ENCODE peak calls at places on chromosomes 5 and 9, in five cellular contexts. E, P, V, L and J are unnamed samples.

GRCh38 chr9:87270241-87271234 is 227.1 kb upstream of the DAPK1 start:
- DNase-seq in E (no peak), P (no peak), V (no peak), L (no peak), J (peak)

GRCh38 chr5:163964650-163965049 is 459.2 kb downstream of the MAT2B start:
- DNase-seq in E (no peak), P (no peak), V (no peak), L (no peak), J (no peak)

GRCh38 chr5:80656425-80656824 is 1.6 kb upstream of the DHFR start:
- DNase-seq in E (no peak), P (no peak), V (no peak), L (no peak), J (no peak)

GRCh38 chr5:106019271-106019670 is 1651.5 kb downstream of the EFNA5 start:
- DNase-seq in E (no peak), P (no peak), V (no peak), L (no peak), J (no peak)

GRCh38 chr5:127136908-127137307 is 63.6 kb upstream of the C5orf63 start:
- DNase-seq in E (no peak), P (no peak), V (no peak), L (no peak), J (no peak)

GRCh38 chr9:124755061-124755460 is 16.1 kb downstream of the NR6A1 start:
- DNase-seq in E (no peak), P (no peak), V (no peak), L (no peak), J (no peak)

GRCh38 chr9:34651876-34652602 is at the start of gene IL11RA:
- DNase-seq in E (peak), P (peak), V (peak), L (no peak), J (peak)

GRCh38 chr5:167899490-167899889 is 392.0 kb upstream of the WWC1 start:
- DNase-seq in E (no peak), P (no peak), V (no peak), L (no peak), J (no peak)

GRCh38 chr9:90290716-90291485 is 351.7 kb downstream of the DIRAS2 start:
- DNase-seq in E (no peak), P (no peak), V (no peak), L (no peak), J (no peak)

GRCh38 chr5:133527311-133527710 is 85.0 kb downstream of the FSTL4 start:
- DNase-seq in E (no peak), P (no peak), V (no peak), L (no peak), J (no peak)

DNA sequence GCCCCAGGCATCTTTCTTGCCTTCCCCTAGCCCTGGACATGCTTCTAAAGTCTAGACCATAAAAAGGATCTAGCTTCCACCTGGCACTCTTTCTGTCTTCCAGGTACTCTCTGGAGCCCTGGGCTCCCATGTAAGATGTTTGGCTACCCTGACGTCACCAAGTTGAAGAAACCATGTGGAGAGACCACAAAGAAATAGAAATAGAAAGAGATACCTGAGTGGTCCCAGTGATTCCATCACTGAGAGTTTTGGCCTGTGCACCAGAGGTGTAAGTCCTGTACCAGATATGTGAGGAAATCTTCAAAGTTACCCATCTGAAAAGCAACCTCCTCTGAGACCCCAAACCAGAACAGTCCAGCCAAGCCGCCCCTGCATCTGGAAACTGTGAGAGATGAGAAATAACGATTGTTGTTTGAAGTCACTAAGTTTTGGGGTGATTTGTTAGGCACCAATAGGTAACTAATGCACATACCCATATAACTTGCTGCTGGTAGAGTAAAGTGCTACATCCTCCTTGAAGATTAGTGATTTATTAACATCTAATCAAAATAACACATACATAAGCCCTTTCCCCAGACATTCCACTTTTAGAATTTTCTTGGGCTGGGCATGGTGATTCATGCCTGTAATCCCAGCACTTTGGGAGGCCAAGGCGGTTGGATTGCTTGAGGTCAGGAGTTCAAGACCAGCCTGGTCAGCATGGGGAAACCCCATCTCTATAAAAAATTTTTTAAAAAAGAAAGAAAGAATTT is 85.7 kb upstream of the LHFPL2 start:
- DNase-seq in E (no peak), P (no peak), V (no peak), L (no peak), J (no peak)
- H3K27ac ChIP-seq in E (no peak), P (no peak), V (no peak), L (no peak), J (peak)

DNA sequence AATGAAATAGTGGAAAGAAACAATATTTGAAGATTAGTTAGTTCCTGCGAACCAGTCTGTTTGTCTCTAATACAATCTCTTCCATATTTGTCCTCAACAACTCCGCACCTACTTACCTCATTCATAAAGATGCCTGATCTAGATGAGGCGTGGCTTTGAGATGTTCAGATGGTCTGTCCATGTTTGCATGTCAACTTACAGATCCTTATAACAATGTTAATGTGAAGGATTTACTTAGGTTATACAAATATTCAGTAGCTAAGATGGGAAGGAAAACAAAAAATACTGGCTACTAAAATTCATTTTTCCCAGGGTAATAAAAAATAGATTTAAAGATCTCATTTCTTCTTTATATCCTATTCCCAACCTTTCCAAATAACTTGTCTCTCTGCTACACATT is 8.3 kb downstream of the CDC14B start:
- DNase-seq in E (no peak), P (no peak), V (no peak), L (no peak), J (no peak)
- H3K27ac ChIP-seq in E (no peak), P (no peak), V (peak), L (no peak), J (peak)

GRCh38 chr5:141869040-141869439 is 9.2 kb downstream of the PCDH1 start:
- DNase-seq in E (no peak), P (peak), V (no peak), L (no peak), J (no peak)

GRCh38 chr5:141868541-141868940 is 9.7 kb downstream of the PCDH1 start:
- DNase-seq in E (no peak), P (peak), V (no peak), L (no peak), J (no peak)

GRCh38 chr5:141867139-141867538 is 11.1 kb downstream of the PCDH1 start:
- DNase-seq in E (no peak), P (peak), V (peak), L (no peak), J (no peak)

GRCh38 chr5:141866111-141866510 is 12.1 kb downstream of the PCDH1 start:
- DNase-seq in E (peak), P (peak), V (peak), L (no peak), J (peak)

GRCh38 chr5:141867651-141868050 is 10.6 kb downstream of the PCDH1 start:
- DNase-seq in E (no peak), P (peak), V (no peak), L (no peak), J (no peak)
- H3K27ac ChIP-seq in E (no peak), P (peak), V (peak), L (no peak), J (no peak)

DNA sequence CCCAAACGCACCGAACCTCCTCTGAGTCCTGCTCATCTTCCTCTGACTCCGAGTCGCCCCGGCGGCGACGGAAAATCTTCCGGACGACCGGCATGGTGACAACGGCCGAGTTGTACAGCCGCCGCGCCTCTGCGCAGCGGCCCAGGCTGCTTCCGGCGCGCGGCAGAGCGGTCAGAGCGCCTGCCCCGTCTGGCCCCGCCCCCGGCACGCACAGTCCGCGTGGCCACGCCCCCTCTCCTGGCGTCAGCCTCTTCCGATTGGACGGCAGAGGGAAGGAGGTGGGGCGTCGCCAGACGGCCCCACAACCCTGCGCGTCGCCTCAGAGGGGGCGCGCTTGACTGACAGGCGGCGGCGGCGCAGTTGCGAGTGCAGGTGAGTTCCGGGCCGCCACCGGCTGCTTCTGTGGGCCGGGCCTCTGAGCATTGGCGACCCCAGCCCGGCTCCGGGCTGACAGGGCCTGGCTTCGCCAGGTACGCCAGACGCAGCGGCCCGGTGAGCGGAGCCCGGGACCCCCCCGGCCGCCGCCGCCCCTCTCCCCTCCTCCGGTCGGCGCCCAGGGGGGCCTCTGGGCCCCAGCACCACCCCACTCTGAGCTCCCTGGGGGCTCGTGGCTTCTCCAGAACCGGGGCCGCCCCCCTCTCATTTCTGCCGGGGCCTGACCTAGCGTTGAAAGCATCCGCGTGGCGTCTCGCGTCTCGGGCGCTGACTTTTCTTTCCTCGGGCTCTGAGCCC is at the start of the genes C9orf78 and USP20:
- DNase-seq in E (peak), P (peak), V (peak), L (peak), J (peak)
- H3K27ac ChIP-seq in E (peak), P (peak), V (peak), L (peak), J (no peak)

DNA sequence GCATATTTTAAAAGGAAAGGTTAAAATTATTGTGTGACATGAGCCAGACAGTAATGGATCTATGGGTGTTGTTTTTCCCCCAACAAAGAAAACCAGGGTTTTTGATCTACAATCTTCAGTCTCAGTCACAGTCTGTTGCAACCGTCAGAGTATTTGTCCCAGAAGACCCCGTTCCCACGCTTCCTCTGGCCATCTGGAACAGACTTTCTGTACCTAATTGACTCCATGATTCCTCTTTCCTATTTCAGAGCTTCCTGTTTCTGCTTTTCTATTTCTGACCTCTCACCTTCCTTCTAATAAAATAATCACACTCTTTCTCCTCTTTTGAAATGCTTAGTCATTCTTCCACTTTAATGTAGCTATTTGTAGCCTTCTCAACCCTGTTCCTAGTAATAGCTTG is 1044.8 kb downstream of the DTWD2 start:
- DNase-seq in E (no peak), P (no peak), V (no peak), L (no peak), J (no peak)
- H3K27ac ChIP-seq in E (no peak), P (no peak), V (no peak), L (no peak), J (no peak)

GRCh38 chr9:14671327-14671840 is 21.8 kb downstream of the ZDHHC21 start:
- DNase-seq in E (no peak), P (no peak), V (no peak), L (no peak), J (no peak)
- H3K27ac ChIP-seq in E (no peak), P (no peak), V (no peak), L (no peak), J (no peak)